ENCODE peak calls at places on chromosomes 11 and 22, in six cellular contexts. T is body of pancreas; Z is fibroblast of pulmonary artery; V is activated CD8-positive, alpha-beta T cell treated with anti-CD3 and anti-CD28 coated beads for 36 hours; C is thyroid gland; A is OCI-LY7. X is an unnamed sample.

GRCh38 chr22:26535499-26535898 is 23.2 kb upstream of the TFIP11 start:
- DNase-seq in C (no peak), A (peak; percentile 92), Z (no peak), T (no peak), V (no peak), X (no peak)

GRCh38 chr22:32880906-32881596 is 79.5 kb downstream of the TIMP3 start:
- DNase-seq in A (no peak), T (peak; percentile 45), C (peak; percentile 20), V (peak; percentile 3), Z (peak; percentile 92), X (no peak)

GRCh38 chr11:24234822-24235508 is 261.9 kb upstream of the LUZP2 start:
- DNase-seq in A (no peak), V (no peak), T (peak; percentile 16), C (peak; percentile 51), Z (peak; percentile 59), X (no peak)

GRCh38 chr11:12439615-12440014 is 62.2 kb downstream of the PARVA start:
- DNase-seq in Z (no peak), T (no peak), V (no peak), A (peak; percentile 2), C (no peak), X (no peak)

GRCh38 chr11:12126352-12127019 is 16.1 kb downstream of the MICAL2 start:
- DNase-seq in C (no peak), A (no peak), Z (peak; percentile 88), V (no peak), T (no peak), X (no peak)

GRCh38 chr11:11774928-11775327 is 66.8 kb upstream of the USP47 start:
- DNase-seq in T (no peak), Z (no peak), A (no peak), C (no peak), V (no peak), X (no peak)

GRCh38 chr22:48351376-48352085 is 1476.1 kb downstream of the BRD1 start:
- DNase-seq in C (no peak), A (no peak), Z (no peak), T (no peak), V (no peak), X (no peak)

GRCh38 chr11:36577859-36578258 is 10.1 kb downstream of the RAG1 start:
- DNase-seq in V (no peak), Z (peak; percentile 17), C (no peak), T (no peak), A (no peak), X (no peak)

GRCh38 chr11:111586305-111586915 is 15.8 kb upstream of the SIK2 start:
- DNase-seq in Z (peak; percentile 72), V (peak; percentile 74), A (peak; percentile 78), T (peak; percentile 62), C (no peak), X (peak; percentile 54)

GRCh38 chr11:97722065-97722464 is 1298.7 kb upstream of the CNTN5 start:
- DNase-seq in Z (peak; percentile 97), A (no peak), V (no peak), C (no peak), T (no peak), X (no peak)

GRCh38 chr22:48897959-48898358 is 929.7 kb downstream of the BRD1 start:
- DNase-seq in C (no peak), A (no peak), V (no peak), T (no peak), Z (no peak), X (no peak)

GRCh38 chr11:18721576-18722292 is 4.3 kb downstream of the IGSF22 start:
- DNase-seq in Z (peak; percentile 54), C (peak; percentile 42), A (peak; percentile 48), T (peak; percentile 41), V (peak; percentile 71), X (peak; percentile 28)

GRCh38 chr11:27705873-27706820 is 5.9 kb upstream of the BDNF start:
- DNase-seq in C (peak; percentile 74), V (no peak), A (peak; percentile 26), T (no peak), Z (peak; percentile 52), X (no peak)

GRCh38 chr11:94676769-94677168 is 91.4 kb upstream of the AMOTL1 start:
- DNase-seq in C (no peak), Z (no peak), V (no peak), T (no peak), A (no peak), X (no peak)

GRCh38 chr11:130435671-130436070 is 7.3 kb upstream of the ADAMTS8 start:
- DNase-seq in V (no peak), Z (peak; percentile 39), A (no peak), T (no peak), C (peak; percentile 39), X (peak; percentile 30)

GRCh38 chr22:49812838-49813237 is 14.8 kb downstream of the BRD1 start:
- DNase-seq in A (no peak), V (no peak), T (no peak), Z (peak; percentile 22), C (no peak), X (no peak)

GRCh38 chr11:877565-877964 is 33.0 kb downstream of the CHID1 start:
- DNase-seq in C (no peak), T (no peak), A (peak; percentile 62), Z (no peak), V (peak; percentile 49), X (no peak)

DNA sequence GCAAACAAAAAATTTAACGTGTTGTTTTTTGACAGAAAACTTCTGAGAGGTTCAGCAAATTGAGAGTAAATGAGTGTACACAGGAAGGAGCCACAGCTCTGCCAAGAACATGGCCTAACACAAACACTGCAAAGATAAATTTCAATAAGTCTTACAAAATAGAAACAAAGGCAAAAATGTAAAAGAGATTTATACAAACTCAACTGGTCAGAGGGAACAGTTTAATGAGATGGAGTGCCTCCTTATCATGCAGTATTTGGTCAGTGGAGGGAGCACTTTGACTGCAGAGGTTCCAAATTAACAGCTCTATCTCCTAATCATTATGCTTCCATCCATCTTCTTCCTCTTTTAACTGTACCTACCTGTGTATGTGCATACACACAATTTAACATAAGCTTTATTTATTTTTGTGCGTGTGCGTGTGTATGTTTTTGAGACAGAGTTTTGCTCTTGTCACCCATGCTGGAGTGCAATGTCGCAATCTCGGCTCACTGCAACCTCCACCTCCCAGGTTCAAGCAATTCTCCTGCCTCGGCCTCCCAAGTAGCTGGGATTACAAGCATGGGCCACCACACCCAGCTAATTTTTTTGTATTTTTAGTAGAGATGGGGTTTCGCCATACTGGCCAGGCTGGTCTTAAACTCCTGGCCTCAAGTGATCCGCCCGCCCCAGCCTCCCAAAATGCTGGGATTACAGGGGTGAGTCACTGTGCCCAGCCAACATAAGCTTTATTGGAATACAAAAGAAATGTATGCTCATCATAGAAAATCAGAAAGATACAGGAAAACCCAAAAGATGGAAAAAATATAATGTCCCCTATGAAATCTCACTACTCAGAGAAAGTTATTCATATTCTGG is 111.9 kb downstream of the MRTFA start:
- DNase-seq in V (peak; percentile 12), Z (peak; percentile 76), T (no peak), C (no peak), A (peak; percentile 39), X (no peak)
- TF ChIP-seq CTCF in V (peak; percentile 20), Z (peak; percentile 57), T (peak; percentile 8), C (peak; percentile 38), A (peak; percentile 76), X (peak; percentile 22)

GRCh38 chr11:33376331-33377099 is 119.3 kb downstream of the HIPK3 start:
- DNase-seq in V (no peak), C (no peak), T (no peak), Z (peak; percentile 14), A (peak; percentile 76), X (no peak)
- TF ChIP-seq CTCF in V (no peak), C (no peak), T (no peak), Z (no peak), A (peak; percentile 26), X (no peak)

GRCh38 chr11:7353100-7353499 is 101.4 kb downstream of the SYT9 start:
- DNase-seq in C (no peak), V (peak; percentile 33), T (peak; percentile 3), Z (peak; percentile 22), A (peak; percentile 68), X (no peak)
- TF ChIP-seq CTCF in C (no peak), V (peak; percentile 21), T (peak; percentile 24), Z (peak; percentile 40), A (peak; percentile 88), X (no peak)

GRCh38 chr22:44403166-44403565 is 90.4 kb upstream of the SHISAL1 start:
- DNase-seq in A (no peak), T (no peak), V (no peak), Z (no peak), C (no peak), X (no peak)
- TF ChIP-seq CTCF in A (no peak), T (no peak), V (no peak), Z (no peak), C (no peak), X (no peak)

GRCh38 chr22:22871536-22872278 is 15.9 kb upstream of the IGLL5 start:
- DNase-seq in Z (no peak), V (no peak), C (no peak), A (no peak), T (no peak), X (no peak)

GRCh38 chr22:22872722-22873708 is 14.6 kb upstream of the IGLL5 start:
- DNase-seq in C (no peak), A (no peak), T (no peak), Z (no peak), V (no peak), X (no peak)

GRCh38 chr22:22867996-22868715 is 19.5 kb upstream of the IGLL5 start:
- DNase-seq in A (no peak), C (no peak), T (no peak), V (no peak), Z (no peak), X (no peak)

GRCh38 chr22:22866381-22867111 is 21.1 kb upstream of the IGLL5 start:
- DNase-seq in Z (no peak), C (no peak), A (no peak), V (no peak), T (no peak), X (no peak)

DNA sequence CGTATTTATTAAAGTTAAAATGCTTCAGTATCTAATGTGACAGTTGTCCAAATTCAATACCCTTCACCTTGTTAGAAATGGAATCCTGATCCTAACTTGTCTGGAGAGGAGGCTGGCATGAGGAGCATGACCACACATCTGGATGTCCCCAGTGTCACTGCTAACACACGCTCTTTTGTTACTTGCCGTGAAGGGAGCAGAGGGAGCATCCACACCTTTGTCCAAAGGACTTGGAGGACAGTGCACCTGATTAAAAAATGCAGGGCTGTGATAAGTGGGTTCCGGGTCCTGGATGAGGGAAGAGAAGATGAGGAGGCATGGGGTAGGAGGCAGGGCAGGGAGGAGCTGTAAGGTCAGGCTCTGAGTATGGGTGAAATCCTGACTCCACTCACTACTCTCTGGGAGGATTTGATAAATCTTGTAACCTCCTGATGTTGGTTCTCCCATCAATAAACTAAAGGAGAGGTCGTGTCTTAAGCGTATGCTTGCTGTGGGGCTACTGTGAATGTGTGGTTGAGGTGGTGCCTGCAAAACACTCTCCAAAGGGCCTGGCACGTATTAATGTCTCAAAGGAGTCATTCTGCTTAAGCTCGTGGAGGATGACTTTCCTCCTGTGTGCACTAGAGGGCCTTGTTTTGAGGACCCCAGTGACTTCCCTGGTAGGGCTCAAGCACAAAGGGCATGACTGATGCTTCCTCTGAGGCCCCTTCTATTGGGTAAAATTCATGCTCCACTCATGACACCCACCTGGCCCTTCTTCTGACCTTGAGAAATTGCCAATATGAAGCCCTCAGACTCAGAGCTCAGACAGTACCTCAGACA is 16.8 kb upstream of the IGLL5 start:
- DNase-seq in Z (no peak), A (peak; percentile 82), C (no peak), T (no peak), V (no peak), X (no peak)
- TF ChIP-seq CTCF in Z (peak; percentile 15), A (peak; percentile 83), C (no peak), T (no peak), V (peak; percentile 32), X (no peak)